ENCODE peak calls at places on chromosomes 1 and 21, in six cellular contexts. O, D, V, H, Y and F are unnamed samples. For H3K4me1, the result is how much of the 10 kb centered on the place peaks cover.

GRCh38 chr1:9294910-9295636 is 2.4 kb downstream of the SPSB1 start:
- DNase-seq in H (peak), D (no peak), V (no peak), O (no peak), Y (no peak), F (peak)

GRCh38 chr1:23913212-23913880 is at the start of gene CNR2:
- DNase-seq in Y (no peak), H (no peak), D (no peak), V (peak), O (no peak), F (no peak)

GRCh38 chr21:44763050-44763378 is 38.6 kb downstream of the UBE2G2 start:
- DNase-seq in D (no peak), V (no peak), O (no peak), H (no peak), Y (no peak), F (no peak)

GRCh38 chr21:45029298-45029967 is 44.9 kb upstream of the ADARB1 start:
- DNase-seq in V (no peak), O (no peak), H (no peak), D (no peak), Y (no peak), F (peak)

GRCh38 chr1:5620997-5621396 is 371.2 kb downstream of the NPHP4 start:
- DNase-seq in H (no peak), V (no peak), O (no peak), Y (no peak), D (no peak), F (no peak)

GRCh38 chr21:45091540-45092322 is 17.4 kb downstream of the ADARB1 start:
- DNase-seq in V (no peak), Y (no peak), O (no peak), D (no peak), H (no peak), F (no peak)

GRCh38 chr1:152410599-152410998 is 3.5 kb downstream of the CRNN start:
- DNase-seq in H (no peak), D (no peak), Y (peak), V (no peak), O (no peak), F (no peak)

GRCh38 chr1:162302660-162303344 is 73.9 kb downstream of the SPATA46 start:
- DNase-seq in D (no peak), O (no peak), Y (no peak), V (no peak), H (peak), F (no peak)

GRCh38 chr1:87715052-87715451 is 386.4 kb downstream of the LMO4 start:
- DNase-seq in V (no peak), O (no peak), Y (no peak), H (no peak), D (no peak), F (no peak)

GRCh38 chr1:218516526-218516925 is 171.4 kb downstream of the TGFB2 start:
- DNase-seq in H (no peak), Y (no peak), V (no peak), D (no peak), O (no peak), F (no peak)

GRCh38 chr1:70717211-70717610 is 306.1 kb downstream of the CTH start:
- DNase-seq in Y (no peak), D (no peak), V (no peak), H (no peak), O (no peak), F (no peak)

DNA sequence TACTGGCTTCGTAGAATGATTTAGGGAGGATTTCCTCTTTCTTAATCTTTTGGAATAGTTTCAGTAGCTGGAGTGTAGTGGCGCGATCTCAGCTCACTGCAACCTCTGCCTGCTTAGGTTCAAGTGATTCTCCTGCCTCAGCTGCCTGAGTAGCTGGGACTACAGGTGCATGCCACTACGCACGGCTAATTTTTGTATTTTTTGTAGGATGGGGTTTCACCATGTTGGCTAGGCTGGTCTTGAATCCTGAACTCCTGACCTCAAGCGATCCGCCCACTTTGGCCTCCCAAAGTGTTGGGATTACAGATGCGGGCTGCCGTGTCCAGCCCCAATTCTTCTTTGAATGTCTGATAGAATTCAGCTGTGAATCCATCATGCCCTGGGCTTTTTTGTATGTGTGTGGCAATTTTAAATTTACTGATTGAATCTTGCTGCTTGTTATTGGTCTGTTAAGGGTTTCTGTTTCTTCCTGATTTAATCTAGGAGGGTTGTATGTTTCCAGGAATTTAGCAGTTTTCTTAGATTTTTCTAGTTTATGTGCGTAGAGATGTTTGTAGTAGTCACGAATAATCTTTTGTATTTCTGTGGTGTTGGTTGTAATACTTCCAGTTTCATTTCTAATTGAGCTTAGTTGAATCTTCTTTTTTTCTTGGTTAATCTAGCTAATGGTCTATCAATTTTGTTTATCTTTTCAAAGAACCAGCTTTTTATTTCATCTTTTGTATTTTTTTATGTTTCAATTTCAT is 15.3 kb downstream of the MAN1C1 start:
- DNase-seq in V (peak), O (no peak), D (no peak), H (no peak), Y (no peak), F (peak)
- H3K4me1 ChIP-seq in V (under half), O (under half), D (under half), H (under half), Y (under half), F (under half)

DNA sequence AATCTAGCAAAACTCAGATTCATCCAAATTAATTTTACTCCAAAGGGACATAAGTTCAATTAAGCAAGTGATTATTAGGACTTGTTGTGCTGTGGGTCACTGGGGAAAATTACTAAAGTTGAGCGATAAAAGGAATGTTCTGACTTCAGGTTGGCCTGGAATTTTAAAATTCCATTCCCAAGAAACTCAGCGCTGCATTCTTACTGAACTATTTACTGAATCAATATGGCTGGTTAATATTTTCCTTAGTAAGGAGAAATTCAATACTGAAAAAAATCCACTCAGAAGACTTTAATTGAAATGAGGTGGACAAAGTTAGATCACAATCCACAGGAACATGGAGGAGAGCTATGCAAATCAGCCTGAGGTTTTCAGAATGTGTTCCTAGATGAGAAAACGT is 578.9 kb upstream of the NR5A2 start:
- DNase-seq in Y (no peak), H (no peak), O (no peak), V (no peak), D (no peak), F (no peak)
- H3K4me3 ChIP-seq in Y (no peak), H (no peak), O (no peak), V (no peak), D (no peak), F (no peak)

GRCh38 chr1:112141301-112141700 is 151.8 kb upstream of the KCND3 start:
- DNase-seq in D (no peak), Y (no peak), V (no peak), O (no peak), H (no peak), F (no peak)
- H3K27ac ChIP-seq in D (no peak), Y (no peak), V (no peak), O (no peak), H (no peak), F (peak)

DNA sequence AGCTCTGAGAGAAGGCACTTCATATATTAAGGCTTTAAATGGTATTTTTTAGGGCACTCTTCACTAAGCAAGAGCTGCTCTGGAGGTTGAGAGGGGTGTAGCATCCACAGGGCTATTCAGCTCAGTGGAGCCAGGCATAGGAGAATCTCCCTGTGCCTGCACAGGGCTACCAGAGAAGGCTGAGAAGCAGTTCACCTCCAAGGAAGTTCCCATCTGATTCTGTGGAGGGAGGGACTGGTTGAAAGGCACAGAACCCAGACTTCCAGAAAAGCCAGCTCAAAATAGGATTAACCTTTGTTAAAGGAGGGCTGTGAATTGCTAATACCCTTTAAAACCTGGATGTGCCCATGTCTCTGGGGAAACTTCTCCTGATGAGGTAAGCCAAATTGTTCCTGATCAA is 304.5 kb downstream of the TTLL7 start:
- DNase-seq in O (no peak), H (no peak), V (no peak), Y (no peak), D (no peak), F (no peak)
- H3K4me1 ChIP-seq in O (under half), H (under half), V (under half), Y (under half), D (under half), F (under half)

GRCh38 chr1:205441318-205441633 is 14.6 kb downstream of the BLACAT1 start:
- DNase-seq in V (no peak), O (no peak), H (no peak), D (no peak), Y (no peak), F (no peak)

GRCh38 chr1:205442051-205442721 is 13.7 kb downstream of the BLACAT1 start:
- DNase-seq in Y (peak), D (no peak), H (no peak), V (no peak), O (no peak), F (no peak)

GRCh38 chr1:205440476-205441317 is 15.1 kb downstream of the BLACAT1 start:
- DNase-seq in Y (peak), V (peak), H (peak), O (no peak), D (peak), F (peak)

GRCh38 chr1:205440121-205440475 is 15.7 kb downstream of the BLACAT1 start:
- DNase-seq in Y (no peak), V (no peak), O (no peak), D (no peak), H (no peak), F (no peak)

GRCh38 chr1:205441716-205442050 is 14.2 kb downstream of the BLACAT1 start:
- DNase-seq in Y (no peak), O (no peak), V (no peak), H (no peak), D (no peak), F (no peak)
- H3K4me3 ChIP-seq in Y (no peak), O (no peak), V (no peak), H (no peak), D (no peak), F (no peak)

GRCh38 chr1:177873238-177873637 is 96.6 kb downstream of the SEC16B start:
- DNase-seq in Y (no peak), H (peak), O (no peak), V (no peak), D (no peak), F (no peak)
- H3K27ac ChIP-seq in Y (no peak), H (peak), O (no peak), V (no peak), D (no peak), F (no peak)

GRCh38 chr1:10791117-10791951 is 5.1 kb downstream of the CASZ1 start:
- DNase-seq in Y (no peak), D (no peak), H (no peak), O (no peak), V (no peak), F (no peak)
- H3K4me1 ChIP-seq in Y (under half), D (under half), H (under half), O (under half), V (under half), F (under half)

GRCh38 chr1:107181253-107181977 is 40.6 kb downstream of the NTNG1 start:
- DNase-seq in D (no peak), H (no peak), V (no peak), Y (no peak), O (no peak), F (no peak)
- H3K4me3 ChIP-seq in D (no peak), H (no peak), V (no peak), Y (no peak), O (no peak), F (no peak)

GRCh38 chr1:43779266-43779665 is 71.9 kb downstream of the ST3GAL3 start:
- DNase-seq in D (no peak), H (no peak), V (no peak), Y (no peak), O (no peak), F (no peak)

GRCh38 chr1:43774359-43774758 is 67.0 kb downstream of the ST3GAL3 start:
- DNase-seq in Y (no peak), H (peak), V (no peak), D (no peak), O (no peak), F (no peak)

GRCh38 chr1:43773821-43774220 is 66.5 kb downstream of the ST3GAL3 start:
- DNase-seq in D (no peak), O (no peak), H (no peak), V (no peak), Y (no peak), F (no peak)

GRCh38 chr1:43772978-43773377 is 65.6 kb downstream of the ST3GAL3 start:
- DNase-seq in D (no peak), H (no peak), O (no peak), Y (no peak), V (no peak), F (no peak)

DNA sequence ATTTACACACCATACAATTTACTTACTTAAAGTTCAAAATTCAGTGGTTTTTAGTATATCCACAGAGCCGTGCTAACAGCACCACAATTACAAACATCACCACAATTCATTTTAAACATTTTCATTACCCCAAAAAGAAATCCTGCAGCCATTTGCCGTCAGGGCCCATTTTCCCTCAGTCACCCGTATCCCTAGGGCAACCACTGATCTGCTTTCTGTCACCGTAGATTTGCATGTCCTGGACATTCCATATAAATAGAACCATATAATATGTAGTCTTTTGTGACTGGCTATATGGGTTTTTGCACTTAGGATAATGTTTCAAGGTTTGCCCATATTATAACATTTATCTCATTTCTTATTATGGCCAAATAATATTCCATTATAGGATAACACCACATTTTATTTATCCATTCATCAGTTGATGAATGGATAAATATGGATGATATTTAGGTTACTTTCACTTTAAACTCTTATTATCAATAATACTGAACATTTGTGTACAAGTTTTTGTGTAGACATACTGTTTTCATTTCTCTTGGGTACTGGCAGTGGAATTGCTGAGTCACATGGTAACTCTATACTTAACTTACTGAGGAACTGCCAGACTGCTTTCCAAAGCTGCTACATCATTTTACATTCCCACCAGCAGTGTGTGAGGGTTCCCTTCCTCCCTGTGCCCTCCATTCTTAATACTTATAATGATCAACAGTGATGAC is 68.9 kb downstream of the ST3GAL3 start:
- DNase-seq in O (no peak), V (no peak), Y (no peak), D (no peak), H (peak), F (no peak)
- H3K27ac ChIP-seq in O (no peak), V (no peak), Y (no peak), D (no peak), H (no peak), F (no peak)